ENCODE peak calls at places on chromosomes 6 and 20, in nine cellular contexts. O is progenitor cell of endocrine pancreas; B is activated CD4-positive, CD25-positive, alpha-beta regulatory T cell treated with anti-CD3 and anti-CD28 coated beads, Interleukin-2, amount 50 U/mL, for 72 hours; L is NCI-H748 treated with DMSO at 0.1 percent for 48 hours; W is AG08396; I is AG10803; C is stimulated activated CD8-positive, alpha-beta memory T cell treated with anti-CD3 and anti-CD28 coated beads, Interleukin-2, amount 100 ng/mL, for 1 hour; P is NCI-H510A treated with DMSO at 0.1 percent for 48 hours; G is left colon. T is an unnamed sample.

GRCh38 chr6:52115891-52116604 is 28.6 kb upstream of the PKHD1 start:
- DNase-seq in O (no peak), B (no peak), L (no peak), W (no peak), I (no peak), C (no peak), P (peak), G (peak), T (no peak)

GRCh38 chr6:65933390-65933789 is 226.4 kb upstream of the EYS start:
- DNase-seq in O (no peak), B (no peak), L (no peak), W (no peak), I (no peak), C (no peak), P (no peak), G (no peak), T (no peak)

GRCh38 chr6:154638369-154638768 is 94.8 kb upstream of the SCAF8 start:
- DNase-seq in O (no peak), B (no peak), L (no peak), W (no peak), I (no peak), C (no peak), P (no peak), G (no peak), T (no peak)

GRCh38 chr20:59258103-59258705 is 42.2 kb upstream of the EDN3 start:
- DNase-seq in O (no peak), B (no peak), L (no peak), W (no peak), I (no peak), C (no peak), P (no peak), G (no peak), T (no peak)

GRCh38 chr6:74091133-74091793 is 395.3 kb downstream of the CD109 start:
- DNase-seq in O (no peak), B (no peak), L (peak), W (no peak), I (peak), C (no peak), P (peak), G (peak), T (no peak)

GRCh38 chr6:26401987-26402658 is at the start of gene BTN3A1:
- DNase-seq in O (no peak), B (peak), L (peak), W (peak), I (peak), C (peak), P (peak), G (peak), T (no peak)

GRCh38 chr6:114169763-114170162 is 173.1 kb downstream of the HS3ST5 start:
- DNase-seq in O (no peak), B (no peak), L (no peak), W (no peak), I (no peak), C (no peak), P (no peak), G (no peak), T (no peak)

GRCh38 chr6:33693186-33694158 is 18.0 kb downstream of the UQCC2 start:
- DNase-seq in O (no peak), B (no peak), L (no peak), W (no peak), I (no peak), C (no peak), P (no peak), G (no peak), T (no peak)

GRCh38 chr6:151043944-151044343 is 178.4 kb downstream of the MTHFD1L start:
- DNase-seq in O (no peak), B (no peak), L (no peak), W (no peak), I (no peak), C (no peak), P (no peak), G (no peak), T (no peak)

GRCh38 chr20:22908437-22908836 is 126.7 kb upstream of the SSTR4 start:
- DNase-seq in O (no peak), B (no peak), L (no peak), W (no peak), I (no peak), C (no peak), P (no peak), G (no peak), T (no peak)

GRCh38 chr20:57622579-57623381 is 2.6 kb upstream of the ZBP1 start:
- DNase-seq in O (peak), B (peak), L (peak), W (peak), I (peak), C (no peak), P (peak), G (no peak), T (peak)

GRCh38 chr6:70590387-70590786 is 23.7 kb downstream of the SDHAF4 start:
- DNase-seq in O (no peak), B (no peak), L (no peak), W (no peak), I (no peak), C (no peak), P (no peak), G (no peak), T (no peak)

T was measured in 8988T.